ENCODE peak calls at places on chromosomes 13 and 19, in eight cellular contexts. S is iPS-NIHi11; F is cardiac muscle cell; D is stimulated activated CD8-positive, alpha-beta memory T cell treated with anti-CD3 and anti-CD28 coated beads, Interleukin-15, amount 100 ng/mL, for 1 hour; L is A172; N is NCI-H748 treated with DMSO at 0.1 percent for 48 hours; O is posterior vena cava; R is pancreas. A is an unnamed sample.

GRCh38 chr19:35571406-35571965 is 8.0 kb upstream of the ATP4A start:
- DNase-seq in S (no peak), F (no peak), D (no peak), L (no peak), N (no peak), O (no peak), R (no peak), A (no peak)

GRCh38 chr19:32652893-32653625 is 21.9 kb downstream of the ANKRD27 start:
- DNase-seq in S (no peak), F (peak), D (no peak), L (peak), N (no peak), O (no peak), R (peak), A (peak)

GRCh38 chr13:66657165-66657895 is 572.8 kb downstream of the PCDH9 start:
- DNase-seq in S (peak), F (no peak), D (no peak), L (peak), N (peak), O (peak), R (peak), A (peak)

GRCh38 chr19:38184815-38185214 is 39.2 kb downstream of the DPF1 start:
- DNase-seq in S (no peak), F (no peak), D (no peak), L (no peak), N (no peak), O (no peak), R (no peak), A (no peak)

GRCh38 chr19:53659292-53659691 is 27.5 kb downstream of the DPRX start:
- DNase-seq in S (peak), F (peak), D (no peak), L (peak), N (no peak), O (no peak), R (no peak), A (no peak)

GRCh38 chr13:43232866-43233265 is 209.5 kb downstream of the DNAJC15 start:
- DNase-seq in S (no peak), F (no peak), D (no peak), L (peak), N (no peak), O (no peak), R (peak), A (no peak)

GRCh38 chr13:21237081-21237480 is 60.6 kb downstream of the MRPL57 start:
- DNase-seq in S (no peak), F (no peak), D (no peak), L (no peak), N (no peak), O (no peak), R (no peak), A (no peak)

GRCh38 chr19:33152178-33152577 is 20.3 kb downstream of the WDR88 start:
- DNase-seq in S (no peak), F (no peak), D (no peak), L (no peak), N (no peak), O (no peak), R (no peak), A (no peak)

GRCh38 chr19:48663667-48664066 is 9.2 kb downstream of the NTN5 start:
- DNase-seq in S (peak), F (no peak), D (no peak), L (no peak), N (no peak), O (peak), R (no peak), A (no peak)

GRCh38 chr13:19961484-19961883 is 3.0 kb downstream of the ZMYM2 start:
- DNase-seq in S (no peak), F (no peak), D (no peak), L (no peak), N (no peak), O (no peak), R (no peak), A (no peak)

GRCh38 chr19:48780684-48781391 is 25.5 kb downstream of the FGF21 start:
- DNase-seq in S (no peak), F (no peak), D (no peak), L (peak), N (no peak), O (no peak), R (peak), A (no peak)

GRCh38 chr13:101398191-101398590 is 18.1 kb downstream of the NALCN start:
- DNase-seq in S (no peak), F (no peak), D (no peak), L (peak), N (no peak), O (no peak), R (no peak), A (no peak)

GRCh38 chr19:7139095-7139494 is 69.6 kb downstream of the ZNF557 start:
- DNase-seq in S (no peak), F (no peak), D (no peak), L (no peak), N (no peak), O (no peak), R (no peak), A (no peak)

GRCh38 chr13:19618925-19619324 is 14.5 kb upstream of the MPHOSPH8 start:
- DNase-seq in S (peak), F (no peak), D (no peak), L (no peak), N (no peak), O (no peak), R (peak), A (no peak)

GRCh38 chr13:102003848-102004570 is 397.8 kb downstream of the FGF14 start:
- DNase-seq in S (no peak), F (no peak), D (no peak), L (no peak), N (no peak), O (no peak), R (no peak), A (no peak)

GRCh38 chr13:111035861-111036260 is 79.2 kb upstream of the ARHGEF7 start:
- DNase-seq in S (no peak), F (no peak), D (no peak), L (no peak), N (no peak), O (no peak), R (no peak), A (no peak)